ENCODE peak calls at places on chromosomes 12 and 14, in five cellular contexts. F is lower leg skin, U is GM12865, P is aorta, X is germinal center. C is an unnamed sample.

GRCh38 chr14:102838531-102838930 is 61.3 kb downstream of the TRAF3 start:
- DNase-seq in F (no peak), P (no peak), X (no peak), U (no peak), C (no peak)

GRCh38 chr14:55373784-55374725 is 37.6 kb downstream of the ATG14 start:
- DNase-seq in F (no peak), U (peak), P (no peak), X (no peak), C (peak)

GRCh38 chr12:127284021-127284420 is 982.9 kb upstream of the TMEM132C start:
- DNase-seq in P (no peak), U (no peak), F (peak), X (no peak), C (no peak)

GRCh38 chr14:74394549-74394948 is 31.5 kb downstream of the SYNDIG1L start:
- DNase-seq in X (no peak), F (no peak), P (no peak), U (no peak), C (no peak)

GRCh38 chr14:69708586-69709169 is 58.3 kb upstream of the SRSF5 start:
- DNase-seq in U (peak), X (no peak), P (no peak), F (peak), C (no peak)

GRCh38 chr12:32507559-32508276 is 108.4 kb downstream of the FGD4 start:
- DNase-seq in X (no peak), P (no peak), F (no peak), U (no peak), C (no peak)

GRCh38 chr12:12577786-12578185 is 15.1 kb upstream of the DUSP16 start:
- DNase-seq in F (no peak), P (no peak), X (no peak), U (no peak), C (no peak)

GRCh38 chr14:100279563-100279962 is 26.7 kb downstream of the SLC25A29 start:
- DNase-seq in U (no peak), P (no peak), F (peak), X (no peak), C (no peak)

GRCh38 chr12:124620606-124621295 is 53.3 kb upstream of the NCOR2 start:
- DNase-seq in F (no peak), X (no peak), P (peak), U (no peak), C (no peak)

GRCh38 chr14:76352639-76353281 is 23.2 kb upstream of the ESRRB start:
- DNase-seq in U (peak), X (peak), P (peak), F (no peak), C (peak)

GRCh38 chr12:120007272-120007671 is 18.2 kb downstream of the BICDL1 start:
- DNase-seq in U (peak), F (no peak), P (no peak), X (peak), C (peak)

GRCh38 chr14:45680531-45680930 is 427.5 kb upstream of the MIS18BP1 start:
- DNase-seq in U (no peak), F (no peak), P (no peak), X (no peak), C (no peak)

GRCh38 chr14:98233656-98234055 is 1038.3 kb downstream of the BCL11B start:
- DNase-seq in P (no peak), U (no peak), X (no peak), F (no peak), C (no peak)

GRCh38 chr12:96265400-96265799 is 71.2 kb downstream of the ELK3 start:
- DNase-seq in F (no peak), P (no peak), U (no peak), X (no peak), C (no peak)

GRCh38 chr12:68478516-68479260 is 132.0 kb upstream of the RAP1B start:
- DNase-seq in U (no peak), X (no peak), P (no peak), F (no peak), C (no peak)

GRCh38 chr14:51328089-51328941 is 88.3 kb downstream of the TMX1 start:
- DNase-seq in X (no peak), P (peak), F (no peak), U (peak), C (no peak)

GRCh38 chr12:4174417-4174816 is 99.1 kb upstream of the CCND2 start:
- DNase-seq in X (no peak), U (no peak), F (no peak), P (no peak), C (no peak)